ENCODE peak calls at places on chromosome 22, in eight cellular contexts. C is effector memory CD4-positive, alpha-beta T cell; J is IMR-90; K is Jurkat, Clone E6-1; L is GM19239; E is GM10248; W is NCI-H524; S is activated CD4-positive, alpha-beta T cell treated with anti-CD3 and anti-CD28 coated beads for 24 hours. V is an unnamed sample.

GRCh38 chr22:19478466-19479357 is at the start of gene UFD1:
- DNase-seq in S (peak; percentile 61), J (peak; percentile 81), C (peak; percentile 75), W (peak; percentile 77), K (no peak), E (peak; percentile 85), L (peak; percentile 67), V (peak; percentile 97)

GRCh38 chr22:23826510-23827350 is 12.1 kb downstream of the DERL3 start:
- DNase-seq in W (no peak), C (no peak), E (no peak), L (no peak), J (peak; percentile 26), S (no peak), K (no peak), V (no peak)

GRCh38 chr22:42131562-42131961 is 952 bp upstream of the CYP2D6 start:
- DNase-seq in W (no peak), C (no peak), E (no peak), K (no peak), J (no peak), S (no peak), L (no peak), V (no peak)

GRCh38 chr22:45273452-45274075 is 11.2 kb upstream of the UPK3A start:
- DNase-seq in E (no peak), W (no peak), C (no peak), J (no peak), L (no peak), S (no peak), K (no peak), V (no peak)

GRCh38 chr22:46084376-46084775 is 66.0 kb upstream of the PPARA start:
- DNase-seq in L (no peak), K (no peak), C (no peak), W (no peak), S (no peak), E (no peak), J (no peak), V (no peak)

GRCh38 chr22:46977656-46978343 is 215.3 kb downstream of the TBC1D22A start:
- DNase-seq in E (no peak), J (no peak), L (no peak), C (no peak), K (no peak), W (no peak), S (no peak), V (no peak)

GRCh38 chr22:44357962-44358553 is 45.3 kb upstream of the SHISAL1 start:
- DNase-seq in E (no peak), K (no peak), C (no peak), L (no peak), S (no peak), W (peak; percentile 90), J (peak; percentile 24), V (no peak)

GRCh38 chr22:18091916-18092526 is 14.2 kb downstream of the PEX26 start:
- DNase-seq in L (no peak), C (no peak), E (no peak), S (no peak), K (no peak), J (peak; percentile 43), W (no peak), V (peak; percentile 93)

GRCh38 chr22:42974223-42974622 is 40.7 kb downstream of the PACSIN2 start:
- DNase-seq in L (no peak), E (no peak), J (no peak), S (no peak), K (no peak), C (no peak), W (no peak), V (no peak)

GRCh38 chr22:38610234-38610633 is 40.3 kb upstream of the DMC1 start:
- DNase-seq in K (no peak), S (no peak), C (no peak), L (no peak), J (no peak), E (no peak), W (no peak), V (no peak)

GRCh38 chr22:17284917-17285316 is 65.7 kb upstream of the ADA2 start:
- DNase-seq in E (no peak), J (no peak), C (no peak), S (no peak), K (no peak), W (no peak), L (no peak), V (no peak)

GRCh38 chr22:50146440-50147228 is 23.9 kb upstream of the PANX2 start:
- DNase-seq in W (peak; percentile 70), C (no peak), S (no peak), K (no peak), E (peak; percentile 61), J (peak; percentile 71), L (no peak), V (no peak)

GRCh38 chr22:44885806-44886360 is 123.9 kb downstream of the PHF21B start:
- DNase-seq in E (no peak), S (no peak), K (no peak), W (no peak), C (no peak), J (no peak), L (no peak), V (no peak)

GRCh38 chr22:45880091-45880651 is 96.8 kb downstream of the WNT7B start:
- DNase-seq in K (no peak), L (no peak), E (no peak), J (no peak), W (no peak), S (no peak), C (no peak), V (no peak)

GRCh38 chr22:35961480-35961902 is 67.1 kb downstream of the RBFOX2 start:
- DNase-seq in K (no peak), W (peak; percentile 52), E (no peak), L (no peak), C (no peak), S (no peak), J (peak; percentile 90), V (no peak)

GRCh38 chr22:42680648-42681047 is 31.5 kb upstream of the CYB5R3 start:
- DNase-seq in J (peak; percentile 98), S (no peak), W (no peak), K (no peak), C (no peak), L (no peak), E (no peak), V (no peak)

GRCh38 chr22:29203456-29203855 is 2.2 kb upstream of the EMID1 start:
- DNase-seq in S (no peak), J (no peak), C (no peak), K (no peak), L (no peak), W (no peak), E (no peak), V (no peak)

GRCh38 chr22:37476389-37477329 is 9.5 kb downstream of the MFNG start:
- DNase-seq in E (no peak), S (no peak), W (no peak), L (no peak), K (peak; percentile 81), J (no peak), C (no peak), V (no peak)

GRCh38 chr22:23257889-23258825 is 77.8 kb downstream of the BCR start:
- DNase-seq in E (no peak), S (no peak), L (no peak), W (no peak), J (no peak), C (no peak), K (no peak), V (no peak)

GRCh38 chr22:32796865-32797573 is 4.5 kb upstream of the TIMP3 start:
- DNase-seq in J (peak; percentile 83), C (peak; percentile 12), E (peak; percentile 70), K (peak; percentile 54), L (peak; percentile 72), W (peak; percentile 69), S (peak; percentile 48), V (no peak)

GRCh38 chr22:40637181-40638150 is 947 bp upstream of the MRTFA start:
- DNase-seq in J (no peak), S (peak; percentile 66), C (peak; percentile 36), W (peak; percentile 44), K (peak; percentile 17), E (no peak), L (no peak), V (no peak)

GRCh38 chr22:30861131-30861530 is 107.4 kb downstream of the MORC2 start:
- DNase-seq in L (no peak), C (no peak), S (no peak), E (no peak), K (peak; percentile 69), W (no peak), J (no peak), V (no peak)

GRCh38 chr22:50536231-50536630 is 6.4 kb upstream of the TYMP start:
- DNase-seq in W (no peak), C (no peak), S (no peak), L (no peak), J (no peak), K (no peak), E (no peak), V (no peak)

GRCh38 chr22:20645954-20646353 is 128.0 kb upstream of the SERPIND1 start:
- DNase-seq in C (no peak), E (no peak), L (no peak), S (no peak), K (no peak), J (no peak), W (no peak), V (no peak)